ENCODE peak calls at places on chromosomes 7 and 10, in four cellular contexts. M is NCI-H1694 treated with DMSO at 0.1 percent for 48 hours, X is AG08396, O is EL. P is an unnamed sample.
A peak's percentile ranks its signal among the peaks of the same experiment; 100 is the strongest.

GRCh38 chr7:18638594-18639452 is 143.3 kb downstream of the HDAC9 start:
- DNase-seq in O (peak; percentile 54), X (peak; percentile 11), M (no peak), P (no peak)

GRCh38 chr7:13827716-13828115 is 161.8 kb downstream of the ETV1 start:
- DNase-seq in M (no peak), O (no peak), X (no peak), P (no peak)

GRCh38 chr10:44578271-44578670 is 193.4 kb upstream of the CXCL12 start:
- DNase-seq in X (no peak), M (no peak), O (no peak), P (no peak)

GRCh38 chr7:32881074-32881982 is 10.2 kb downstream of the KBTBD2 start:
- DNase-seq in O (peak; percentile 52), M (no peak), X (no peak), P (no peak)

GRCh38 chr7:106365252-106366005 is 80.6 kb upstream of the NAMPT start:
- DNase-seq in X (no peak), M (no peak), O (no peak), P (peak; percentile 48)

GRCh38 chr10:82377608-82378007 is 502.6 kb downstream of the NRG3 start:
- DNase-seq in O (no peak), M (peak; percentile 27), X (no peak), P (peak; percentile 20)

GRCh38 chr7:98276241-98276761 is 5.2 kb upstream of the BRI3 start:
- DNase-seq in M (no peak), O (no peak), X (peak; percentile 43), P (peak; percentile 68)

GRCh38 chr7:104643587-104644217 is 315.3 kb downstream of the LHFPL3 start:
- DNase-seq in X (peak; percentile 27), M (peak; percentile 32), O (peak; percentile 8), P (peak; percentile 8)

GRCh38 chr7:2040201-2040892 is 192.4 kb downstream of the MAD1L1 start:
- DNase-seq in X (no peak), O (no peak), M (no peak), P (no peak)

GRCh38 chr10:101214446-101215396 is 14.5 kb downstream of the LBX1 start:
- DNase-seq in X (peak; percentile 78), M (peak; percentile 50), O (peak; percentile 59), P (peak; percentile 84)

GRCh38 chr7:46146454-46147255 is 225.6 kb upstream of the IGFBP3 start:
- DNase-seq in X (peak; percentile 35), O (peak; percentile 94), M (no peak), P (no peak)

GRCh38 chr10:127406018-127406550 is 143.0 kb upstream of the NPS start:
- DNase-seq in O (no peak), X (no peak), M (no peak), P (no peak)

GRCh38 chr7:30923009-30923773 is 11.5 kb downstream of the AQP1 start:
- DNase-seq in M (no peak), X (no peak), O (no peak), P (no peak)

GRCh38 chr7:25482631-25483030 is 254.3 kb upstream of the NPVF start:
- DNase-seq in O (no peak), X (no peak), M (no peak), P (no peak)

GRCh38 chr7:66529889-66530615 is 98.6 kb upstream of the KCTD7 start:
- DNase-seq in X (no peak), O (no peak), M (no peak), P (no peak)

GRCh38 chr7:93092757-93093370 is 24.9 kb downstream of the SAMD9 start:
- DNase-seq in M (no peak), X (peak; percentile 31), O (peak; percentile 49), P (no peak)

GRCh38 chr10:104274762-104275721 is 6.1 kb downstream of the GSTO2 start:
- DNase-seq in X (peak; percentile 67), O (peak; percentile 44), M (no peak), P (peak; percentile 61)

GRCh38 chr10:130146042-130146441 is 9.9 kb downstream of the GLRX3 start:
- DNase-seq in M (no peak), O (no peak), X (no peak), P (no peak)

GRCh38 chr7:1141651-1142050 is 18.3 kb downstream of the ZFAND2A start:
- DNase-seq in O (no peak), X (no peak), M (no peak), P (no peak)

GRCh38 chr10:46098379-46098778 is 52.3 kb upstream of the MSMB start:
- DNase-seq in O (no peak), X (no peak), M (no peak), P (no peak)

GRCh38 chr10:126975221-126975620 is 70.0 kb downstream of the DOCK1 start:
- DNase-seq in X (no peak), M (no peak), O (no peak), P (no peak)

GRCh38 chr10:97608991-97609561 is 19.6 kb downstream of the C10orf62 start:
- DNase-seq in O (no peak), M (no peak), X (no peak), P (no peak)

GRCh38 chr7:23075571-23075970 is 30.0 kb upstream of the KLHL7 start:
- DNase-seq in O (no peak), X (no peak), M (no peak), P (no peak)

GRCh38 chr10:79342811-79343541 is 4.3 kb upstream of the PPIF start:
- DNase-seq in M (no peak), X (no peak), O (no peak), P (no peak)

GRCh38 chr10:70115948-70116682 is 16.5 kb downstream of the AIFM2 start:
- DNase-seq in M (peak; percentile 4), X (peak; percentile 64), O (peak; percentile 27), P (peak; percentile 68)

GRCh38 chr10:132652936-132653590 is 115.5 kb downstream of the INPP5A start:
- DNase-seq in X (no peak), O (no peak), M (no peak), P (no peak)